ENCODE peak calls at places on chromosome 10, in ten cellular contexts. V is NCI-H2107, J is SHP77, A is hepatocyte, S is NCI-H1436, I is BJ, P is T-helper 9 cell, Z is NCI-H1694, N is G401, C is kidney tubule cell. D is an unnamed sample.
A peak's percentile ranks its signal among the peaks of the same experiment; 100 is the strongest.

GRCh38 chr10:43960477-43960876 is 311.8 kb upstream of the ZNF32 start:
- DNase-seq in C (no peak), N (no peak), S (no peak), A (no peak), P (no peak), Z (no peak), I (no peak), J (no peak), V (no peak), D (no peak)

GRCh38 chr10:15167411-15168295 is 840 bp downstream of the NMT2 start:
- DNase-seq in Z (no peak), A (peak; percentile 81), N (peak; percentile 53), C (peak; percentile 59), J (peak; percentile 12), S (no peak), P (peak; percentile 37), V (no peak), I (no peak), D (peak; percentile 36)

GRCh38 chr10:88565072-88565471 is 18.0 kb downstream of the RNLS start:
- DNase-seq in N (peak; percentile 47), C (peak; percentile 42), J (no peak), Z (peak; percentile 4), S (peak; percentile 13), A (peak; percentile 15), P (no peak), V (no peak), I (no peak), D (no peak)

GRCh38 chr10:15824498-15824897 is 35.8 kb downstream of the MINDY3 start:
- DNase-seq in P (no peak), V (no peak), N (peak; percentile 24), Z (peak; percentile 3), J (no peak), A (no peak), I (no peak), S (no peak), C (peak; percentile 15), D (no peak)

GRCh38 chr10:127440371-127440770 is 108.7 kb upstream of the NPS start:
- DNase-seq in V (no peak), C (no peak), I (no peak), S (no peak), A (no peak), Z (no peak), N (no peak), J (no peak), P (no peak), D (no peak)

GRCh38 chr10:84244651-84245270 is at the start of gene RGR:
- DNase-seq in Z (peak; percentile 82), S (no peak), V (no peak), J (no peak), I (no peak), A (no peak), C (no peak), P (no peak), N (peak; percentile 97), D (no peak)

GRCh38 chr10:33418309-33418708 is 83.8 kb upstream of the NRP1 start:
- DNase-seq in S (no peak), N (no peak), P (no peak), V (no peak), I (no peak), C (no peak), A (no peak), J (no peak), Z (no peak), D (no peak)

GRCh38 chr10:88707429-88708110 is 1.5 kb downstream of the LIPK start:
- DNase-seq in A (no peak), V (no peak), J (no peak), Z (peak; percentile 5), C (peak; percentile 87), S (no peak), P (no peak), N (no peak), I (peak; percentile 58), D (no peak)

GRCh38 chr10:10824611-10825148 is 193.0 kb upstream of the CELF2 start:
- DNase-seq in A (no peak), I (peak; percentile 87), S (no peak), Z (no peak), J (no peak), N (no peak), P (no peak), C (no peak), V (no peak), D (no peak)

GRCh38 chr10:70492786-70493659 is 14.5 kb downstream of the PALD1 start:
- DNase-seq in A (no peak), C (peak; percentile 85), S (no peak), V (no peak), I (no peak), J (no peak), N (no peak), P (no peak), Z (no peak), D (no peak)

GRCh38 chr10:4595920-4596319 is 230.1 kb upstream of the AKR1E2 start:
- DNase-seq in A (no peak), P (no peak), S (no peak), C (no peak), I (no peak), V (no peak), J (no peak), N (no peak), Z (no peak), D (no peak)

GRCh38 chr10:24344279-24344678 is 135.3 kb downstream of the KIAA1217 start:
- DNase-seq in P (no peak), S (no peak), C (peak; percentile 92), J (no peak), V (no peak), I (peak; percentile 95), A (peak; percentile 7), N (no peak), Z (no peak), D (no peak)

GRCh38 chr10:89652971-89653370 is 7.9 kb upstream of the PANK1 start:
- DNase-seq in I (no peak), S (no peak), N (no peak), C (no peak), Z (no peak), J (no peak), P (no peak), V (no peak), A (no peak), D (no peak)

GRCh38 chr10:13528875-13529713 is at the start of gene BEND7:
- DNase-seq in J (no peak), V (no peak), S (no peak), N (peak; percentile 17), I (no peak), A (peak; percentile 75), P (no peak), Z (no peak), C (peak; percentile 69), D (no peak)

GRCh38 chr10:73944356-73945100 is 33.6 kb downstream of the PLAU start:
- DNase-seq in J (no peak), Z (no peak), C (no peak), S (no peak), N (no peak), A (no peak), V (no peak), I (no peak), P (no peak), D (no peak)